ENCODE peak calls at places on chromosome 15, in five cellular contexts. T is RPMI8226, D is AG10803, Z is Caki2, B is NCI-H2171. I is an unnamed sample.

GRCh38 chr15:98881526-98882517 is 125.8 kb downstream of the PGPEP1L start:
- DNase-seq in T (peak; percentile 52), D (peak; percentile 74), Z (peak; percentile 42), B (no peak), I (peak; percentile 68)

GRCh38 chr15:73021139-73021621 is 31.1 kb upstream of the NEO1 start:
- DNase-seq in T (no peak), D (peak; percentile 4), Z (no peak), B (no peak), I (no peak)

GRCh38 chr15:72358532-72359180 is 17.2 kb downstream of the HEXA start:
- DNase-seq in T (no peak), D (peak; percentile 86), Z (no peak), B (no peak), I (no peak)

GRCh38 chr15:55247276-55247675 is 42.3 kb downstream of the RAB27A start:
- DNase-seq in T (no peak), D (no peak), Z (no peak), B (no peak), I (no peak)

GRCh38 chr15:89071471-89071870 is 16.8 kb upstream of the ABHD2 start:
- DNase-seq in T (no peak), D (no peak), Z (no peak), B (no peak), I (no peak)

GRCh38 chr15:81419304-81419943 is 45.4 kb upstream of the TMC3 start:
- DNase-seq in T (no peak), D (no peak), Z (no peak), B (peak; percentile 77), I (no peak)

GRCh38 chr15:51727141-51727897 is 10.1 kb downstream of the LYSMD2 start:
- DNase-seq in T (no peak), D (peak; percentile 50), Z (no peak), B (no peak), I (no peak)

GRCh38 chr15:62456011-62456920 is 291.2 kb upstream of the C2CD4B start:
- DNase-seq in T (peak; percentile 90), D (peak; percentile 27), Z (no peak), B (no peak), I (no peak)

GRCh38 chr15:52257734-52258062 is 37.9 kb downstream of the MYO5C start:
- DNase-seq in T (no peak), D (peak; percentile 68), Z (no peak), B (peak; percentile 61), I (no peak)

GRCh38 chr15:74614744-74615312 is 808 bp upstream of the CLK3 start:
- DNase-seq in T (peak; percentile 90), D (peak; percentile 80), Z (peak; percentile 79), B (peak; percentile 51), I (peak; percentile 76)

GRCh38 chr15:82625136-82625535 is 22.0 kb downstream of the CPEB1 start:
- DNase-seq in T (no peak), D (peak; percentile 46), Z (no peak), B (no peak), I (no peak)

GRCh38 chr15:89081878-89082277 is 6.4 kb upstream of the ABHD2 start:
- DNase-seq in T (no peak), D (no peak), Z (no peak), B (no peak), I (no peak)

GRCh38 chr15:54707805-54708752 is 488.7 kb downstream of the RSL24D1 start:
- DNase-seq in T (no peak), D (no peak), Z (no peak), B (no peak), I (no peak)

GRCh38 chr15:28269097-28269496 is 52.9 kb downstream of the HERC2 start:
- DNase-seq in T (no peak), D (peak; percentile 8), Z (no peak), B (no peak), I (no peak)

GRCh38 chr15:67915374-67916050 is 75.7 kb upstream of the RNU6-1 start:
- DNase-seq in T (no peak), D (no peak), Z (peak; percentile 78), B (no peak), I (peak; percentile 51)

GRCh38 chr15:48896775-48897143 is 18.8 kb downstream of the EID1 start:
- DNase-seq in T (no peak), D (no peak), Z (no peak), B (no peak), I (peak; percentile 50)

GRCh38 chr15:87439090-87439489 is 817.4 kb downstream of the NTRK3 start:
- DNase-seq in T (no peak), D (no peak), Z (no peak), B (no peak), I (no peak)

GRCh38 chr15:31098953-31099740 is 2.4 kb downstream of the TRPM1 start:
- DNase-seq in T (no peak), D (no peak), Z (no peak), B (no peak), I (peak; percentile 49)

GRCh38 chr15:65885668-65886218 is 16.5 kb downstream of the RAB11A start:
- DNase-seq in T (no peak), D (no peak), Z (no peak), B (no peak), I (no peak)

GRCh38 chr15:62067448-62068044 is 769 bp downstream of the C2CD4A start:
- DNase-seq in T (peak; percentile 71), D (peak; percentile 8), Z (peak; percentile 45), B (peak; percentile 44), I (no peak)

GRCh38 chr15:59917504-59918157 is 86.5 kb upstream of the FOXB1 start:
- DNase-seq in T (peak; percentile 72), D (peak; percentile 25), Z (peak; percentile 39), B (no peak), I (peak; percentile 29)